ENCODE peak calls at places on chromosomes 3 and 15, in five cellular contexts. One of them, this sample, is unnamed.

GRCh38 chr15:75830910-75831805 is 12.1 kb upstream of the UBE2Q2 start:
- DNase-seq in stomach: no peak
- DNase-seq in PC-3: no peak
- DNase-seq in Caco-2: no peak
- DNase-seq in hepatocyte: no peak
- DNase-seq in this sample: no peak

GRCh38 chr3:192866804-192867203 is 50.9 kb downstream of the MB21D2 start:
- DNase-seq in stomach: no peak
- DNase-seq in PC-3: no peak
- DNase-seq in Caco-2: no peak
- DNase-seq in hepatocyte: no peak
- DNase-seq in this sample: no peak

GRCh38 chr15:88166330-88166993 is 90.1 kb downstream of the NTRK3 start:
- DNase-seq in stomach: no peak
- DNase-seq in PC-3: peak; percentile 7
- DNase-seq in Caco-2: peak; percentile 52
- DNase-seq in hepatocyte: peak; percentile 79
- DNase-seq in this sample: peak; percentile 5

GRCh38 chr3:18847583-18848197 is 300.6 kb upstream of the KCNH8 start:
- DNase-seq in stomach: no peak
- DNase-seq in PC-3: peak; percentile 62
- DNase-seq in Caco-2: peak; percentile 8
- DNase-seq in hepatocyte: no peak
- DNase-seq in this sample: no peak

GRCh38 chr3:183227586-183227985 is 25.5 kb upstream of the B3GNT5 start:
- DNase-seq in stomach: no peak
- DNase-seq in PC-3: no peak
- DNase-seq in Caco-2: no peak
- DNase-seq in hepatocyte: no peak
- DNase-seq in this sample: no peak

GRCh38 chr3:69200384-69201068 is 78.1 kb upstream of the LMOD3 start:
- DNase-seq in stomach: peak; percentile 73
- DNase-seq in PC-3: peak; percentile 83
- DNase-seq in Caco-2: peak; percentile 74
- DNase-seq in hepatocyte: peak; percentile 77
- DNase-seq in this sample: peak; percentile 68

GRCh38 chr3:123716421-123716820 is 131.6 kb upstream of the HACD2 start:
- DNase-seq in stomach: no peak
- DNase-seq in PC-3: no peak
- DNase-seq in Caco-2: no peak
- DNase-seq in hepatocyte: no peak
- DNase-seq in this sample: no peak

GRCh38 chr3:185337231-185337816 is 25.6 kb upstream of the MAP3K13 start:
- DNase-seq in stomach: no peak
- DNase-seq in PC-3: peak; percentile 92
- DNase-seq in Caco-2: no peak
- DNase-seq in hepatocyte: no peak
- DNase-seq in this sample: no peak

GRCh38 chr15:63833246-63833696 is 477 bp downstream of the HERC1 start:
- DNase-seq in stomach: peak; percentile 40
- DNase-seq in PC-3: peak; percentile 16
- DNase-seq in Caco-2: peak; percentile 63
- DNase-seq in hepatocyte: peak; percentile 72
- DNase-seq in this sample: peak; percentile 80

GRCh38 chr15:76972420-76973361 is 22.2 kb upstream of the PSTPIP1 start:
- DNase-seq in stomach: no peak
- DNase-seq in PC-3: no peak
- DNase-seq in Caco-2: no peak
- DNase-seq in hepatocyte: peak; percentile 39
- DNase-seq in this sample: peak; percentile 79

GRCh38 chr3:14298442-14298841 is 104.0 kb upstream of the SLC6A6 start:
- DNase-seq in stomach: no peak
- DNase-seq in PC-3: no peak
- DNase-seq in Caco-2: no peak
- DNase-seq in hepatocyte: no peak
- DNase-seq in this sample: no peak

GRCh38 chr3:182533394-182533793 is 259.9 kb upstream of the ATP11B start:
- DNase-seq in stomach: peak; percentile 32
- DNase-seq in PC-3: peak; percentile 41
- DNase-seq in Caco-2: no peak
- DNase-seq in hepatocyte: peak; percentile 14
- DNase-seq in this sample: peak; percentile 66

GRCh38 chr3:141632779-141633374 is 105.2 kb upstream of the RNF7 start:
- DNase-seq in stomach: no peak
- DNase-seq in PC-3: no peak
- DNase-seq in Caco-2: no peak
- DNase-seq in hepatocyte: no peak
- DNase-seq in this sample: no peak

GRCh38 chr15:42344763-42345162 is 14.5 kb upstream of the CAPN3 start:
- DNase-seq in stomach: no peak
- DNase-seq in PC-3: peak; percentile 68
- DNase-seq in Caco-2: no peak
- DNase-seq in hepatocyte: peak; percentile 5
- DNase-seq in this sample: peak; percentile 90

GRCh38 chr15:63165166-63165859 is 8.0 kb upstream of the RPS27L start:
- DNase-seq in stomach: no peak
- DNase-seq in PC-3: no peak
- DNase-seq in Caco-2: no peak
- DNase-seq in hepatocyte: no peak
- DNase-seq in this sample: no peak

GRCh38 chr3:122183893-122184590 is 574 bp downstream of the CASR start:
- DNase-seq in stomach: no peak
- DNase-seq in PC-3: no peak
- DNase-seq in Caco-2: no peak
- DNase-seq in hepatocyte: no peak
- DNase-seq in this sample: peak; percentile 29

GRCh38 chr3:45593708-45594601 is 596 bp upstream of the LIMD1 start:
- DNase-seq in stomach: peak; percentile 81
- DNase-seq in PC-3: peak; percentile 83
- DNase-seq in Caco-2: peak; percentile 86
- DNase-seq in hepatocyte: peak; percentile 89
- DNase-seq in this sample: peak; percentile 77

GRCh38 chr3:10447110-10447509 is 58.3 kb downstream of the ATP2B2 start:
- DNase-seq in stomach: no peak
- DNase-seq in PC-3: no peak
- DNase-seq in Caco-2: no peak
- DNase-seq in hepatocyte: no peak
- DNase-seq in this sample: no peak

GRCh38 chr3:98824256-98824655 is 61.1 kb downstream of the ST3GAL6 start:
- DNase-seq in stomach: no peak
- DNase-seq in PC-3: no peak
- DNase-seq in Caco-2: no peak
- DNase-seq in hepatocyte: no peak
- DNase-seq in this sample: peak; percentile 47

GRCh38 chr3:14137004-14137403 is 12.2 kb downstream of the TMEM43 start:
- DNase-seq in stomach: peak; percentile 67
- DNase-seq in PC-3: peak; percentile 85
- DNase-seq in Caco-2: no peak
- DNase-seq in hepatocyte: no peak
- DNase-seq in this sample: no peak

GRCh38 chr15:50911001-50911400 is 2.5 kb downstream of the AP4E1 start:
- DNase-seq in stomach: no peak
- DNase-seq in PC-3: no peak
- DNase-seq in Caco-2: no peak
- DNase-seq in hepatocyte: no peak
- DNase-seq in this sample: peak; percentile 89

GRCh38 chr15:82855286-82856092 is 46.1 kb downstream of the WHAMM start:
- DNase-seq in stomach: peak; percentile 14
- DNase-seq in PC-3: no peak
- DNase-seq in Caco-2: no peak
- DNase-seq in hepatocyte: no peak
- DNase-seq in this sample: no peak

GRCh38 chr15:72231847-72232461 is 964 bp upstream of the PKM start:
- DNase-seq in stomach: peak; percentile 45
- DNase-seq in PC-3: peak; percentile 79
- DNase-seq in Caco-2: no peak
- DNase-seq in hepatocyte: peak; percentile 68
- DNase-seq in this sample: peak; percentile 80

GRCh38 chr3:160331127-160331937 is 67.7 kb downstream of the IFT80 start:
- DNase-seq in stomach: no peak
- DNase-seq in PC-3: peak; percentile 76
- DNase-seq in Caco-2: peak; percentile 23
- DNase-seq in hepatocyte: peak; percentile 21
- DNase-seq in this sample: peak; percentile 91

GRCh38 chr15:60038111-60038521 is 34.0 kb downstream of the FOXB1 start:
- DNase-seq in stomach: peak; percentile 58
- DNase-seq in PC-3: peak; percentile 32
- DNase-seq in Caco-2: no peak
- DNase-seq in hepatocyte: peak; percentile 18
- DNase-seq in this sample: no peak

GRCh38 chr15:91892417-91892816 is 38.9 kb downstream of the SLCO3A1 start:
- DNase-seq in stomach: no peak
- DNase-seq in PC-3: no peak
- DNase-seq in Caco-2: no peak
- DNase-seq in hepatocyte: no peak
- DNase-seq in this sample: no peak

GRCh38 chr15:40334941-40335795 is 5.6 kb downstream of the CCDC9B start:
- DNase-seq in stomach: no peak
- DNase-seq in PC-3: no peak
- DNase-seq in Caco-2: peak; percentile 73
- DNase-seq in hepatocyte: no peak
- DNase-seq in this sample: no peak

GRCh38 chr15:40379853-40380252 is 2.7 kb upstream of the KNSTRN start:
- DNase-seq in stomach: peak; percentile 62
- DNase-seq in PC-3: peak; percentile 96
- DNase-seq in Caco-2: no peak
- DNase-seq in hepatocyte: peak; percentile 68
- DNase-seq in this sample: no peak

GRCh38 chr3:25781758-25782594 is 1.3 kb downstream of the NGLY1 start:
- DNase-seq in stomach: no peak
- DNase-seq in PC-3: no peak
- DNase-seq in Caco-2: no peak
- DNase-seq in hepatocyte: no peak
- DNase-seq in this sample: no peak

GRCh38 chr3:188664795-188665194 is 507.0 kb upstream of the TPRG1 start:
- DNase-seq in stomach: no peak
- DNase-seq in PC-3: peak; percentile 71
- DNase-seq in Caco-2: no peak
- DNase-seq in hepatocyte: no peak
- DNase-seq in this sample: peak; percentile 32

GRCh38 chr3:194243172-194243861 is 107.4 kb downstream of the HES1 start:
- DNase-seq in stomach: no peak
- DNase-seq in PC-3: no peak
- DNase-seq in Caco-2: no peak
- DNase-seq in hepatocyte: no peak
- DNase-seq in this sample: no peak

GRCh38 chr3:133820129-133820528 is 14.5 kb downstream of the SRPRB start:
- DNase-seq in stomach: no peak
- DNase-seq in PC-3: no peak
- DNase-seq in Caco-2: no peak
- DNase-seq in hepatocyte: no peak
- DNase-seq in this sample: no peak
- H3K36me3 ChIP-seq in stomach: peaks cover 93% of the 10 kb centered on the region
- H3K36me3 ChIP-seq in PC-3: peaks cover 51% of the 10 kb centered on the region
- H3K36me3 ChIP-seq in Caco-2: peaks cover 8% of the 10 kb centered on the region
- H3K36me3 ChIP-seq in hepatocyte: no peaks in the 10 kb centered on the region
- H3K36me3 ChIP-seq in this sample: peaks cover 42% of the 10 kb centered on the region

DNA sequence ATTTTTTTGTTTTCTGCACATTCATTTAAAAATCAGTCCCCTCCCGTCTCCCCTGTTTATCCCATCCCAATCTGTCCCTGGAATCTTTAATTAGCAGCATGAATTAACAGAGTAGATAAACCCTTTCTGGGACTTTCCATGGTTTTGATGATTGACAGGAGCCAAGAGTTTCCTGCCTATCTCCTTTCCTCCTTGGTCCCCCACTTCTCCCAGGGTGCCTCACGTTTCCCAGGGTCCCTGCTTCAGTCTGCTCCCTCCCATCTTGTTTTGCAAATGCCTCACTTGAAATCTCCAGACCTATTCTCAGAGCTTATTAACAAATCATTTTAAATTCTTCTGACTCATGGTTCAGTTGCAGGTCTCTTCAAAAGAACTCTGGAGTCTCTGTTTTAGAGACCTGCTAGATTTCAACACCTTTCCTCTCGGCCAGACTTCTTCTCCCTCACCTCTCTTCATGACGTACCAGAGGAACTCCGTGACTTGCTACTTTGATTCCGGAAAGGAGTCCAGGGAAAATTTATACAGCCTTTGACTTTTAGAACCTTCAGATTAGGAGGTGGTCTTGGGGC is 238.5 kb downstream of the ITPR1 start:
- DNase-seq in stomach: no peak
- DNase-seq in PC-3: no peak
- DNase-seq in Caco-2: no peak
- DNase-seq in hepatocyte: no peak
- DNase-seq in this sample: no peak
- H3K9me3 ChIP-seq in stomach: no peaks in the 10 kb centered on the region
- H3K9me3 ChIP-seq in PC-3: no peaks in the 10 kb centered on the region
- H3K9me3 ChIP-seq in Caco-2: no peaks in the 10 kb centered on the region
- H3K9me3 ChIP-seq in hepatocyte: no peaks in the 10 kb centered on the region
- H3K9me3 ChIP-seq in this sample: no peaks in the 10 kb centered on the region

GRCh38 chr3:44355634-44356033 is 17.1 kb downstream of the TCAIM start:
- DNase-seq in stomach: no peak
- DNase-seq in PC-3: peak; percentile 60
- DNase-seq in Caco-2: no peak
- DNase-seq in hepatocyte: peak; percentile 41
- DNase-seq in this sample: peak; percentile 90

GRCh38 chr3:44359146-44359751 is 20.7 kb downstream of the TCAIM start:
- DNase-seq in stomach: no peak
- DNase-seq in PC-3: no peak
- DNase-seq in Caco-2: peak; percentile 87
- DNase-seq in hepatocyte: peak; percentile 11
- DNase-seq in this sample: no peak

GRCh38 chr3:44348993-44349392 is 10.4 kb downstream of the TCAIM start:
- DNase-seq in stomach: no peak
- DNase-seq in PC-3: no peak
- DNase-seq in Caco-2: no peak
- DNase-seq in hepatocyte: no peak
- DNase-seq in this sample: peak; percentile 12

GRCh38 chr3:44353355-44353924 is 14.9 kb downstream of the TCAIM start:
- DNase-seq in stomach: no peak
- DNase-seq in PC-3: no peak
- DNase-seq in Caco-2: no peak
- DNase-seq in hepatocyte: no peak
- DNase-seq in this sample: no peak
- TF ChIP-seq CTCF in stomach: no peak
- TF ChIP-seq CTCF in PC-3: no peak
- TF ChIP-seq CTCF in Caco-2: no peak
- TF ChIP-seq CTCF in hepatocyte: no peak
- TF ChIP-seq CTCF in this sample: no peak

DNA sequence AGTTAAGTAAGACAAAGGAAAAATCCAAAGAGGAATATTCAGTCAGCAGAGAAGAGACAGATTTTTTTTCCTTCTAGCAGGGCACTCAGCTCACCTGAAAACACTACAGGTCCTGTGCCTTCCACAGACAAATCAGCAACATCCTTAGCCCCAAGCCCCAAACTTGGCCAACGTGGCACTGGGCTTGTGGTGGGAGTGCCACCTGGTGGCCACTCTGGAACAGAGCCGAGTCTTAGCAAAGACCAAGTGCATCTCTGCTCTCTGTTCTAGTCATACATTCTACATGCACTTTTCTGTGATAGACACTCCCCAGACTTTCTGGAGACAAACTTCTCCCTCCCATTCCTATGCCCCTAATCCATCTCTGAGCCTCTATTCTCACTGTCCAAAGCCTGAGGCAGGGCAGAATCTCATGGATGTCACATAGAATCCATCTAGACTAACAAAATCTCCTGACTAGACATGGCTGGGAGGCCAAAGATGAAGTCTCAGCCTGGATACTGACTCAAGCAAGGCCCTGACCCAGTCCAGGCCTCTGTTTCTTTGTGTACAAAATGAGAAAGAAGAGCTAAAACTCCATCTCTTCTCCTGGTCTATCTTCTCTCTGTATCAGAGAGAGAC is 5.0 kb upstream of the SEMA7A start:
- DNase-seq in stomach: peak; percentile 77
- DNase-seq in PC-3: peak; percentile 89
- DNase-seq in Caco-2: peak; percentile 81
- DNase-seq in hepatocyte: peak; percentile 89
- DNase-seq in this sample: peak; percentile 86
- H3K36me3 ChIP-seq in stomach: no peaks in the 10 kb centered on the region
- H3K36me3 ChIP-seq in PC-3: no peaks in the 10 kb centered on the region
- H3K36me3 ChIP-seq in Caco-2: no peaks in the 10 kb centered on the region
- H3K36me3 ChIP-seq in hepatocyte: no peaks in the 10 kb centered on the region
- H3K36me3 ChIP-seq in this sample: no peaks in the 10 kb centered on the region